ENCODE peak calls at places on chromosomes 13 and 19, in four cellular contexts. T is activated CD4-positive, alpha-beta T cell treated with anti-CD3 and anti-CD28 coated beads, Interleukin-2, amount 50 U/mL, for 24 hours; C is WTC11; M is A172. E is an unnamed sample.

GRCh38 chr19:38734426-38735256 is 9.6 kb downstream of the CAPN12 start:
- DNase-seq in T (no peak), M (peak; percentile 74), C (no peak), E (peak; percentile 61)

GRCh38 chr19:10602330-10603083 is 15.4 kb upstream of the AP1M2 start:
- DNase-seq in M (peak; percentile 44), T (peak; percentile 76), C (peak; percentile 91), E (peak; percentile 80)

GRCh38 chr19:3224346-3225325 is at the start of gene CELF5:
- DNase-seq in M (peak; percentile 16), C (peak; percentile 68), T (no peak), E (peak; percentile 76)

GRCh38 chr19:2385053-2385721 is 25.1 kb downstream of the TMPRSS9 start:
- DNase-seq in T (no peak), C (peak; percentile 84), M (peak; percentile 97), E (peak; percentile 89)

GRCh38 chr19:40425450-40426287 is at the start of gene SERTAD1:
- DNase-seq in T (peak; percentile 100), M (peak; percentile 99), C (peak; percentile 100), E (peak; percentile 100)

GRCh38 chr19:18419195-18419698 is at the start of gene SSBP4:
- DNase-seq in C (peak; percentile 69), M (peak; percentile 55), T (no peak), E (peak; percentile 86)

GRCh38 chr19:17234911-17235617 is 9.0 kb downstream of the OCEL1 start:
- DNase-seq in T (peak; percentile 49), C (peak; percentile 82), M (no peak), E (peak; percentile 72)

GRCh38 chr19:52336117-52336811 is at the start of gene ZNF610:
- DNase-seq in M (peak; percentile 39), C (peak; percentile 87), T (peak; percentile 76), E (peak; percentile 93)

GRCh38 chr19:45506246-45506990 is 861 bp upstream of the VASP start:
- DNase-seq in T (peak; percentile 99), M (peak; percentile 79), C (peak; percentile 98), E (peak; percentile 97)

GRCh38 chr13:49569993-49570689 is 15.2 kb downstream of the RCBTB1 start:
- DNase-seq in T (no peak), C (no peak), M (peak; percentile 10), E (peak; percentile 4)

GRCh38 chr13:110138009-110138699 is 168.8 kb downstream of the COL4A1 start:
- DNase-seq in T (peak; percentile 43), C (peak; percentile 44), M (peak; percentile 83), E (peak; percentile 83)